ENCODE peak calls at places on chromosome 2, in seven cellular contexts. C, G, Z, E, K, U and N are unnamed samples.

GRCh38 chr2:96153991-96154431 is 8.8 kb upstream of the DUSP2 start:
- DNase-seq in K (no peak), E (no peak), C (no peak), G (no peak), Z (no peak), U (peak; percentile 20), N (peak; percentile 0)

GRCh38 chr2:10297191-10297700 is 5.5 kb upstream of the HPCAL1 start:
- DNase-seq in Z (no peak), U (no peak), C (no peak), G (no peak), K (no peak), E (no peak), N (no peak)

GRCh38 chr2:25521665-25522387 is 151.6 kb downstream of the DTNB start:
- DNase-seq in E (peak; percentile 79), K (no peak), G (no peak), Z (peak; percentile 38), U (no peak), C (peak; percentile 33), N (no peak)

GRCh38 chr2:203648273-203648672 is 58.2 kb upstream of the CD28 start:
- DNase-seq in C (no peak), K (no peak), Z (no peak), G (no peak), U (no peak), E (no peak), N (no peak)

GRCh38 chr2:169072163-169072925 is 3.0 kb downstream of the DHRS9 start:
- DNase-seq in K (no peak), Z (no peak), C (no peak), G (no peak), U (no peak), E (peak; percentile 84), N (no peak)

GRCh38 chr2:39567507-39567906 is 98.2 kb upstream of the TMEM178A start:
- DNase-seq in G (no peak), C (no peak), K (no peak), Z (no peak), U (no peak), E (no peak), N (no peak)

GRCh38 chr2:65663831-65664407 is 231.5 kb upstream of the SPRED2 start:
- DNase-seq in E (no peak), C (no peak), K (no peak), G (no peak), U (no peak), Z (no peak), N (no peak)

GRCh38 chr2:31214638-31214915 is 2.7 kb downstream of the CAPN14 start:
- DNase-seq in G (no peak), C (no peak), K (no peak), U (no peak), Z (no peak), E (no peak), N (no peak)

GRCh38 chr2:144515694-144516416 is 4.1 kb downstream of the ZEB2 start:
- DNase-seq in G (no peak), E (peak; percentile 74), C (no peak), Z (no peak), U (peak; percentile 69), K (peak; percentile 60), N (no peak)